ENCODE peak calls at places on chromosomes 3 and 15, in four cellular contexts. M is HuH-7, H is iPS-NIHi11, Z is NCI-H345. I is an unnamed sample.

GRCh38 chr3:66763294-66763693 is 234.8 kb upstream of the KBTBD8 start:
- DNase-seq in M (no peak), H (no peak), Z (no peak), I (no peak)

GRCh38 chr3:140972833-140973232 is 31.2 kb downstream of the SLC25A36 start:
- DNase-seq in M (no peak), H (no peak), Z (no peak), I (no peak)

GRCh38 chr3:147405552-147406254 is 640 bp downstream of the ZIC4 start:
- DNase-seq in M (no peak), H (no peak), Z (no peak), I (no peak)

GRCh38 chr15:35986072-35986666 is 440.2 kb upstream of the DPH6 start:
- DNase-seq in M (no peak), H (no peak), Z (no peak), I (peak)

GRCh38 chr15:34610388-34610787 is 26.9 kb upstream of the GOLGA8B start:
- DNase-seq in M (no peak), H (peak), Z (no peak), I (peak)

GRCh38 chr3:147672035-147672434 is 262.9 kb downstream of the ZIC1 start:
- DNase-seq in M (no peak), H (no peak), Z (no peak), I (no peak)

GRCh38 chr3:71062037-71062919 is 521.2 kb downstream of the FOXP1 start:
- DNase-seq in M (no peak), H (no peak), Z (no peak), I (no peak)

GRCh38 chr3:107001635-107002034 is 375.6 kb upstream of the CCDC54 start:
- DNase-seq in M (no peak), H (no peak), Z (no peak), I (no peak)

GRCh38 chr15:67833504-67834248 is 6.2 kb downstream of the RNU6-1 start:
- DNase-seq in M (peak), H (peak), Z (no peak), I (peak)

GRCh38 chr3:58334013-58334321 is 1.3 kb downstream of the PXK start:
- DNase-seq in M (no peak), H (no peak), Z (no peak), I (no peak)

GRCh38 chr15:63156708-63157065 is 590 bp downstream of the RPS27L start:
- DNase-seq in M (no peak), H (peak), Z (no peak), I (peak)

GRCh38 chr3:77102916-77103769 is 63.2 kb downstream of the ROBO2 start:
- DNase-seq in M (no peak), H (no peak), Z (peak), I (no peak)

GRCh38 chr15:76059320-76060097 is at the start of gene TMEM266:
- DNase-seq in M (peak), H (peak), Z (peak), I (peak)

GRCh38 chr3:62817678-62818077 is 57.5 kb downstream of the CADPS start:
- DNase-seq in M (no peak), H (no peak), Z (no peak), I (no peak)

GRCh38 chr15:36682091-36682490 is 102.7 kb downstream of the CDIN1 start:
- DNase-seq in M (no peak), H (no peak), Z (no peak), I (peak)

GRCh38 chr3:20637729-20638128 is 451.7 kb upstream of the SGO1 start:
- DNase-seq in M (no peak), H (no peak), Z (no peak), I (no peak)

GRCh38 chr3:176431986-176432385 is 765.3 kb downstream of the TBL1XR1 start:
- DNase-seq in M (no peak), H (no peak), Z (no peak), I (no peak)

GRCh38 chr3:100023150-100023549 is 91.2 kb downstream of the FILIP1L start:
- DNase-seq in M (no peak), H (no peak), Z (peak), I (peak)

GRCh38 chr3:126212629-126213375 is 32.4 kb upstream of the ALDH1L1 start:
- DNase-seq in M (peak), H (peak), Z (peak), I (peak)

GRCh38 chr15:85414495-85414894 is 34.1 kb downstream of the AKAP13 start:
- DNase-seq in M (no peak), H (no peak), Z (no peak), I (no peak)